ENCODE peak calls at places on chromosomes 7 and 10, in six cellular contexts. B, S, D, V, L and C are unnamed samples.

GRCh38 chr10:103545771-103546281 is 52.3 kb downstream of the NEURL1 start:
- DNase-seq in B (no peak), S (no peak), D (peak), V (no peak), L (no peak), C (no peak)

GRCh38 chr7:50436133-50436802 is 13.9 kb downstream of the FIGNL1 start:
- DNase-seq in B (no peak), S (peak), D (no peak), V (peak), L (no peak), C (no peak)

GRCh38 chr7:44212018-44212417 is 11.2 kb downstream of the YKT6 start:
- DNase-seq in B (no peak), S (no peak), D (no peak), V (no peak), L (no peak), C (no peak)

GRCh38 chr7:100799037-100799896 is 28.1 kb downstream of the EPHB4 start:
- DNase-seq in B (peak), S (peak), D (peak), V (peak), L (no peak), C (peak)

GRCh38 chr7:55191161-55191925 is 172.5 kb downstream of the EGFR start:
- DNase-seq in B (no peak), S (no peak), D (no peak), V (no peak), L (no peak), C (no peak)

GRCh38 chr7:29488977-29489376 is 74.7 kb upstream of the PRR15 start:
- DNase-seq in B (no peak), S (peak), D (no peak), V (peak), L (no peak), C (no peak)

GRCh38 chr10:34994565-34995142 is 95.5 kb downstream of the CUL2 start:
- DNase-seq in B (peak), S (peak), D (peak), V (peak), L (no peak), C (peak)

GRCh38 chr10:117503170-117503885 is 39.2 kb upstream of the EMX2 start:
- DNase-seq in B (no peak), S (no peak), D (peak), V (no peak), L (no peak), C (no peak)

GRCh38 chr7:28774529-28775057 is 183.5 kb downstream of the TRIL start:
- DNase-seq in B (no peak), S (no peak), D (no peak), V (no peak), L (no peak), C (no peak)

GRCh38 chr7:38858281-38858884 is 50.6 kb downstream of the VPS41 start:
- DNase-seq in B (no peak), S (peak), D (no peak), V (peak), L (no peak), C (no peak)

GRCh38 chr7:44756904-44757303 is 8.3 kb downstream of the ZMIZ2 start:
- DNase-seq in B (no peak), S (no peak), D (no peak), V (no peak), L (no peak), C (no peak)

GRCh38 chr7:8111282-8111681 is 142.7 kb downstream of the GLCCI1 start:
- DNase-seq in B (no peak), S (no peak), D (no peak), V (no peak), L (no peak), C (no peak)

DNA sequence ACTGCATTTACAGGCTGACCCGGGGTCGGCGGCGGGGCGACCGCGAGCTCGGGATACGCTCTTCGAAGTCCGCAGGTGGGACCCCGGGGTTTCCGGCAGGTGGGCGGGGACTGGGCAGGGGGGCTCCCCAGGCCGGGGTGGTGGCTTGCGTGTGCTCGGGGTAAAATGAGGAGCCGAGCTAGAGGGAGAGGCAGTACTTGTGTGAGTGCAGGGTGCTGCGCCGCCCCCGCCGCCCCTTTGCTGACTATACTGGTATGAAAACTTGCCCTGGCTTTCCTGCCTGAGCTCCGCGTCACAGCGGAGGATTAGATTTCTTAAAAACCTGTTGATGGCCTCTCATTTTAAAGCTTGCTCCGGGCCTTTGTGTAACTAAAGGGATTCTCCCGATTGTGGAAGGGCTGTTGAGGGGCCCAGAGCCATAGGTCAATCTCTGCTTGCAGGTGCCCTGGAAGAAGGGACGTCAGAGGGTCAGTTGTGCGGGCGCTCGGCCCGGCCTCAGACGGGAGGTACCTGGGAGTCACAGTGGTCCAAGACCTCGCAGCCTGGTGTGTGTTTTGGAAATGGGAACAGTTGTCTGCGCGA is 488 bp downstream of the ARMC10 start:
- DNase-seq in B (peak), S (peak), D (peak), V (peak), L (peak), C (peak)
- TF ChIP-seq POLR2A in B (no peak), S (no peak), D (no peak), V (peak), L (no peak), C (no peak)

GRCh38 chr10:82282782-82283456 is 407.9 kb downstream of the NRG3 start:
- DNase-seq in B (no peak), S (no peak), D (no peak), V (no peak), L (no peak), C (no peak)
- TF ChIP-seq CTCF in B (no peak), S (no peak), D (no peak), V (no peak), L (no peak), C (no peak)

GRCh38 chr10:48684463-48684791 is 246 bp upstream of the WDFY4 start:
- DNase-seq in B (no peak), S (no peak), D (no peak), V (no peak), L (no peak), C (no peak)
- H3K27ac ChIP-seq in B (no peak), S (no peak), D (peak), V (no peak), L (peak), C (no peak)

DNA sequence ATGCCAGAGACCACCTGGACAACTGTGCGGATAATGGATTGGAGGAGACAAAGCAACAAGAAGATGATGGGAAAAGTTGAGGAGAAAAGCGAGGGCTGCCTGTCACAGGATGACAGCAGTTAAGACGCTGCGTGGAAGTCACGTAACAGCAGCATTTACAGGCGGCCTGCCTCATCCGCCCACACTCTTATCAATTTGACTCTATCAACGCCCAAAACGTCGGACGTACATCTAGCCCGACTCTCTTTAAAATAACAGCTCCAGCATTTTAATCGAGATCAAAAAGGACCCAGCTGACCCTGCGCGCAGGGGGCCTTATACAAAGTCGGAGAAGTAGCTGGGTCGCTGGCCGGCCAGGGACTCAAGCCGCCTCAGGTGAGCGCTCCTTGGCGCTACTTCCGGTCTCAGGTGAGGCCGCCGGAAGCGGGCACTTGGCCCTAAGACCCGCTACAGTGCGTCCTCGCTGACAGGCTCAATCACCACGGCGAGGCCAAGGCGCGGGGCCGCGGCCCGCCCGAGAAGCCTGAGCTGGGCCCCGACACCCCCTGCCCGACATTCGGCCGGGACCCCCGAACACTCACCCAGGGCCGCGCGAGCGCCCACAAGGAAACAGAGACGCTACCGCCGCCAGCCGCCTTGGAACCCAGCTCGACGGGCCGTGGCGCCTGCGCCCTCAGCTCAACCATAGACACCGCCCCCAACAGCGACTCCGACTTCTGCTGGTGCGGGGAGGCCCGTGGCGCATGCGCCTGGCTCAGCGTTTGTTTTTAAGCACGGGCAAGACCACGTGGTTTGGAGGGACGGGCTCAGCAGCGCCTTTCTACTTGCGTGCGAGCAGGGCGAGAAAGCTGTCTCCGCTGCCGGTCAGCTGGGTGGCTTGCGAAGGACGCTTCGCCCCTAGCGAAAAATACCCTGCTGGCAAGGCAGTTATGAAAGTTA is at the start of gene ERCC6:
- DNase-seq in B (peak), S (peak), D (peak), V (peak), L (peak), C (peak)
- TF ChIP-seq POLR2A in B (no peak), S (peak), D (peak), V (peak), L (peak), C (peak)

GRCh38 chr10:79947787-79948424 is 999 bp downstream of the SFTPD start:
- DNase-seq in B (no peak), S (no peak), D (no peak), V (no peak), L (no peak), C (no peak)
- TF ChIP-seq CTCF in B (no peak), S (no peak), D (no peak), V (no peak), L (no peak), C (no peak)

DNA sequence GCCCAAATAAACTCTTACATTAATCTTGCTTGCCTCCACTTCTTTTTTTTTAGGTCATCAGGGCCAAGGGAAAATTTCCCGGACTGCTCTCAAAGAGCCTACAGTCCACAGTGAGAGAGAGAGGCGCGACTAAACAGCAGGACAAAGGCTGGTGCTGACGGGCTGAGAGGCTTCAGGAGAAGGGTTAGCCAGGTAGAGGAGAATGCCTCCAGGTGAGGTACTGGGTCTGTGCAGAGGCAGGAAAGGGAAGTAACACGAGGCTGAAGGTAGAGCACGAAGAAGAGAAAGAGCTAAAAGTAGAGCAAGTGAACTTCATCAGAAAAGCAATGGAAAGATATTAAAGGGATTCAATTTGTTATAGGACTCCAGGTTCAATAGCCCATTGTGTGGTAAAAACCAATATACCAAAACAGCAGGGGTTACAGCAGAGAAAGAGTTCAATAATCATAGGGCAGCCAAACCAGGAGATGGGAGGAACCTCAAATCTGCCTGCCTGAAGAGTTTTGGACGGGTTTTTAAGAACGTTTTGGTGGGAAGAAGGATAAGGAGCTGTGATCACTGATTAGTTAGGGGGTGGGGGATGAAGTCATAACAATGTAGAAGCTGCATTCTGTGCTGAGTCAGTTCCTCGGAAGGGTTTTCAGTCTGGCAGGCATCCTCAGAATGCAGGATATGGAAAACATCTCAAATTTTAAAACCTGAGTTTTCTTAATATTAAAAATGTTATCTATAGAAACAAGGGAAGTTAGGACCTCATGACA is 171.5 kb downstream of the AKR1D1 start:
- DNase-seq in B (no peak), S (no peak), D (no peak), V (no peak), L (no peak), C (no peak)
- H3K27ac ChIP-seq in B (no peak), S (no peak), D (no peak), V (no peak), L (no peak), C (no peak)

GRCh38 chr7:32648408-32649156 is 153.3 kb downstream of the AVL9 start:
- DNase-seq in B (no peak), S (no peak), D (no peak), V (no peak), L (no peak), C (no peak)
- TF ChIP-seq POLR2A in B (no peak), S (no peak), D (no peak), V (no peak), L (no peak), C (no peak)

DNA sequence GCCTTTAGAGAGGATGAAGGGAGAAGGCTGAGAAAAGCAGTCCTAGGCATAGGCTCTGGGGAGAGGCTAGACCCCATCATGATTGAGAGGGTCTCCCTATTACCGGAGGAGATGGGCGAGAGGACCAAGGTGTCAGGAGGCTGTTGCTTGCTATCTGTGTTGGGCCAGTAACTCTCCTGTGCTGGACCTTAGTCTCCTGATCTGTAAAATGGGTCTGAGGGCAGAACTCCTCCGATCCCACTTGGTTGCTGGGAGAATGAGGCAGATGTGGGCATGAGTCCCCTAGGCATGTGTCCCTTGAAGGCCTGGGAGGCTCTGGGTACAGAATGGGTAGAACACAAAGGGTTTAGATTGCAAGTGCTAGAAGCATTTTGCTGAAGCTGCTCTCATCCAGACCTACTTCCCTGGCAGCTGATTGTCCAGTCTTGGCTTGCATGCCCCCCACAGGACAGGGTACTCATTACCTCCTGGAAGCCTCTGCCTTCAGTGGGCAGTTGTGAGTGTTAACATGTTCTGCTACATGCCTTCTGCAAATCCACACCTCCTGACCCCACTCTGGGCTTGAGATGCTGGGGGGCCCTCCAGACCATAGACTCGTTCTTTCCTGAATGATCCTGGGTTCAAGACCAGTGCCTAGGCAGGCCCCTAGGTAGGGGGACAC is 4.4 kb downstream of the ZMIZ1 start:
- DNase-seq in B (no peak), S (no peak), D (no peak), V (no peak), L (no peak), C (no peak)
- TF ChIP-seq CTCF in B (no peak), S (peak), D (no peak), V (peak), L (no peak), C (no peak)

GRCh38 chr7:101877882-101878591 is 60.6 kb downstream of the CUX1 start:
- DNase-seq in B (no peak), S (no peak), D (no peak), V (no peak), L (no peak), C (no peak)
- H3K27ac ChIP-seq in B (no peak), S (no peak), D (no peak), V (no peak), L (no peak), C (no peak)

GRCh38 chr7:129054438-129055293 is at the start of gene TNPO3:
- DNase-seq in B (peak), S (peak), D (peak), V (peak), L (peak), C (peak)
- TF ChIP-seq POLR2A in B (no peak), S (peak), D (peak), V (peak), L (peak), C (peak)